ENCODE peak calls at places on chromosomes 11 and 22, in four cellular contexts. One of them, this sample, is unnamed.

GRCh38 chr11:16833026-16833425 is 94.6 kb downstream of the C11orf58 start:
- DNase-seq in body of pancreas: no peak
- DNase-seq in K562: no peak
- DNase-seq in stomach: no peak
- DNase-seq in this sample: no peak

GRCh38 chr11:17991799-17992433 is 20.9 kb downstream of the SERGEF start:
- DNase-seq in body of pancreas: peak
- DNase-seq in stomach: peak
- DNase-seq in K562: peak
- DNase-seq in this sample: no peak

GRCh38 chr11:97574976-97575665 is 1185.3 kb downstream of the JRKL start:
- DNase-seq in stomach: no peak
- DNase-seq in body of pancreas: no peak
- DNase-seq in K562: no peak
- DNase-seq in this sample: no peak

GRCh38 chr11:80733776-80734175 is 1292.9 kb upstream of the TENM4 start:
- DNase-seq in body of pancreas: no peak
- DNase-seq in stomach: no peak
- DNase-seq in K562: no peak
- DNase-seq in this sample: no peak

GRCh38 chr22:40177738-40178416 is at the start of gene TNRC6B:
- DNase-seq in K562: peak
- DNase-seq in body of pancreas: peak
- DNase-seq in stomach: peak
- DNase-seq in this sample: peak

GRCh38 chr11:118406599-118407166 is 5.3 kb downstream of the ATP5MG start:
- DNase-seq in K562: no peak
- DNase-seq in body of pancreas: peak
- DNase-seq in stomach: no peak
- DNase-seq in this sample: no peak

GRCh38 chr11:18705651-18706281 is 7.2 kb downstream of the TMEM86A start:
- DNase-seq in K562: no peak
- DNase-seq in stomach: peak
- DNase-seq in body of pancreas: peak
- DNase-seq in this sample: no peak

GRCh38 chr22:39967996-39968968 is 8.1 kb downstream of the TMA7B start:
- DNase-seq in body of pancreas: peak
- DNase-seq in stomach: no peak
- DNase-seq in K562: no peak
- DNase-seq in this sample: no peak

GRCh38 chr22:49724893-49725489 is 102.7 kb downstream of the BRD1 start:
- DNase-seq in K562: peak
- DNase-seq in body of pancreas: peak
- DNase-seq in stomach: peak
- DNase-seq in this sample: peak

GRCh38 chr11:121613724-121614123 is 161.0 kb upstream of the SORL1-AS1 start:
- DNase-seq in K562: no peak
- DNase-seq in stomach: no peak
- DNase-seq in body of pancreas: no peak
- DNase-seq in this sample: no peak

GRCh38 chr11:72720047-72720446 is 32.2 kb downstream of the ARAP1 start:
- DNase-seq in K562: no peak
- DNase-seq in stomach: no peak
- DNase-seq in body of pancreas: no peak
- DNase-seq in this sample: no peak

GRCh38 chr11:118935381-118935780 is 9.7 kb upstream of the BCL9L start:
- DNase-seq in K562: no peak
- DNase-seq in stomach: no peak
- DNase-seq in body of pancreas: no peak
- DNase-seq in this sample: no peak

GRCh38 chr11:124285610-124286344 is 28.0 kb downstream of the OR8D1 start:
- DNase-seq in stomach: no peak
- DNase-seq in body of pancreas: no peak
- DNase-seq in K562: no peak
- DNase-seq in this sample: no peak

GRCh38 chr11:17164361-17165246 is 43.2 kb downstream of the PIK3C2A start:
- DNase-seq in body of pancreas: no peak
- DNase-seq in K562: no peak
- DNase-seq in stomach: no peak
- DNase-seq in this sample: no peak

GRCh38 chr22:17381237-17381913 is 12.1 kb downstream of the CECR2 start:
- DNase-seq in body of pancreas: no peak
- DNase-seq in K562: no peak
- DNase-seq in stomach: no peak
- DNase-seq in this sample: no peak

GRCh38 chr11:12249590-12250260 is 127.6 kb upstream of the PARVA start:
- DNase-seq in K562: no peak
- DNase-seq in stomach: peak
- DNase-seq in body of pancreas: peak
- DNase-seq in this sample: no peak

GRCh38 chr11:27926981-27927481 is 180.9 kb downstream of the KIF18A start:
- DNase-seq in stomach: no peak
- DNase-seq in K562: no peak
- DNase-seq in body of pancreas: no peak
- DNase-seq in this sample: peak

GRCh38 chr11:13277719-13278619 is at the start of gene BMAL1:
- DNase-seq in stomach: peak
- DNase-seq in body of pancreas: peak
- DNase-seq in K562: no peak
- DNase-seq in this sample: peak

GRCh38 chr11:14411818-14412217 is 52.8 kb upstream of the RRAS2 start:
- DNase-seq in K562: no peak
- DNase-seq in body of pancreas: peak
- DNase-seq in stomach: no peak
- DNase-seq in this sample: no peak

GRCh38 chr22:44393066-44393465 is 80.3 kb upstream of the SHISAL1 start:
- DNase-seq in body of pancreas: peak
- DNase-seq in K562: no peak
- DNase-seq in stomach: no peak
- DNase-seq in this sample: no peak

GRCh38 chr11:17012712-17013547 is 1.3 kb downstream of the PLEKHA7 start:
- DNase-seq in K562: no peak
- DNase-seq in body of pancreas: peak
- DNase-seq in stomach: peak
- DNase-seq in this sample: peak

GRCh38 chr11:17384002-17384511 is 4.4 kb downstream of the KCNJ11 start:
- DNase-seq in stomach: peak
- DNase-seq in body of pancreas: peak
- DNase-seq in K562: peak
- DNase-seq in this sample: no peak

GRCh38 chr22:46076651-46077339 is 73.5 kb upstream of the PPARA start:
- DNase-seq in K562: no peak
- DNase-seq in stomach: peak
- DNase-seq in body of pancreas: peak
- DNase-seq in this sample: no peak

GRCh38 chr11:83044958-83045712 is 26.6 kb downstream of the RAB30 start:
- DNase-seq in stomach: no peak
- DNase-seq in K562: no peak
- DNase-seq in body of pancreas: no peak
- DNase-seq in this sample: peak

GRCh38 chr11:119920666-119921065 is 191.7 kb upstream of the NECTIN1 start:
- DNase-seq in stomach: no peak
- DNase-seq in K562: no peak
- DNase-seq in body of pancreas: no peak
- DNase-seq in this sample: no peak

GRCh38 chr22:44325718-44326548 is 13.2 kb upstream of the SHISAL1 start:
- DNase-seq in K562: no peak
- DNase-seq in body of pancreas: no peak
- DNase-seq in stomach: no peak
- DNase-seq in this sample: no peak

GRCh38 chr22:41359376-41359775 is 22.4 kb upstream of the TEF start:
- DNase-seq in K562: no peak
- DNase-seq in stomach: no peak
- DNase-seq in body of pancreas: no peak
- DNase-seq in this sample: no peak

GRCh38 chr22:32764330-32765116 is 37.0 kb upstream of the TIMP3 start:
- DNase-seq in body of pancreas: peak
- DNase-seq in K562: no peak
- DNase-seq in stomach: no peak
- DNase-seq in this sample: no peak

GRCh38 chr11:68373810-68374501 is 61.6 kb downstream of the LRP5 start:
- DNase-seq in body of pancreas: peak
- DNase-seq in stomach: peak
- DNase-seq in K562: no peak
- DNase-seq in this sample: no peak

GRCh38 chr11:63243533-63243932 is at the start of gene SLC22A25:
- DNase-seq in body of pancreas: no peak
- DNase-seq in K562: no peak
- DNase-seq in stomach: no peak
- DNase-seq in this sample: peak

GRCh38 chr11:128503231-128503991 is 83.9 kb downstream of the ETS1 start:
- DNase-seq in K562: no peak
- DNase-seq in body of pancreas: no peak
- DNase-seq in stomach: no peak
- DNase-seq in this sample: no peak

GRCh38 chr22:27827586-27828213 is 26.1 kb upstream of the MN1 start:
- DNase-seq in body of pancreas: no peak
- DNase-seq in K562: no peak
- DNase-seq in stomach: no peak
- DNase-seq in this sample: no peak
- TF ChIP-seq POLR2A in body of pancreas: no peak
- TF ChIP-seq POLR2A in K562: no peak
- TF ChIP-seq POLR2A in stomach: no peak
- TF ChIP-seq POLR2A in this sample: no peak

GRCh38 chr22:29375436-29376076 is 12.8 kb downstream of the AP1B1 start:
- DNase-seq in body of pancreas: no peak
- DNase-seq in K562: no peak
- DNase-seq in stomach: no peak
- DNase-seq in this sample: no peak
- TF ChIP-seq POLR2A in body of pancreas: no peak
- TF ChIP-seq POLR2A in K562: no peak
- TF ChIP-seq POLR2A in stomach: no peak
- TF ChIP-seq POLR2A in this sample: no peak

GRCh38 chr22:19848298-19849224 is 6.1 kb downstream of the GNB1L start:
- DNase-seq in body of pancreas: peak
- DNase-seq in stomach: peak
- DNase-seq in K562: peak
- DNase-seq in this sample: peak
- TF ChIP-seq POLR2A in body of pancreas: no peak
- TF ChIP-seq POLR2A in stomach: no peak
- TF ChIP-seq POLR2A in K562: no peak
- TF ChIP-seq POLR2A in this sample: no peak

GRCh38 chr11:66591175-66591574 is 1.7 kb downstream of the CCDC87 start:
- DNase-seq in K562: no peak
- DNase-seq in body of pancreas: no peak
- DNase-seq in stomach: no peak
- DNase-seq in this sample: no peak

GRCh38 chr11:66593650-66594049 is 665 bp downstream of the CCS start:
- DNase-seq in body of pancreas: no peak
- DNase-seq in stomach: no peak
- DNase-seq in K562: no peak
- DNase-seq in this sample: no peak

GRCh38 chr11:66592457-66593302 is at the start of the genes CCDC87 and CCS:
- DNase-seq in K562: peak
- DNase-seq in stomach: peak
- DNase-seq in body of pancreas: peak
- DNase-seq in this sample: peak

GRCh38 chr11:66595245-66595904 is 2.4 kb downstream of the CCS start:
- DNase-seq in body of pancreas: peak
- DNase-seq in K562: peak
- DNase-seq in stomach: peak
- DNase-seq in this sample: no peak

DNA sequence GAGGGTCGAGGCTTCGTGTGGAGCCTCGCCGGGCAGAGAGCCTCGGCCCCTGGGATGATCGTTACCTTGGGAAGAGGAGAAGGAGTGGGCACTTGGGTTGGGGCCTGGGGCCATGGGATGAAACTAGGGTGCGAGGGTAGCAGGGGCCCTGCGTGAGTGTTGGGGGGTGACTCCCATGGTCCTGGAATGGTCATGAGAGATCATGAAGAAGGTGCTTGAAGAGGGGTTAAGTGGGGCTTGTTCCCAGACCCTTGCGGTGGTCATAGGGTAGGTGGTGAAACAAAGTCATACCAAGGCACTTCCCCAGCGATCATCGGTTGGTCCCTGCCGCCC is 284 bp downstream of the CCS start:
- DNase-seq in K562: no peak
- DNase-seq in body of pancreas: peak
- DNase-seq in stomach: no peak
- DNase-seq in this sample: no peak
- TF ChIP-seq POLR2A in K562: no peak
- TF ChIP-seq POLR2A in body of pancreas: no peak
- TF ChIP-seq POLR2A in stomach: no peak
- TF ChIP-seq POLR2A in this sample: no peak

DNA sequence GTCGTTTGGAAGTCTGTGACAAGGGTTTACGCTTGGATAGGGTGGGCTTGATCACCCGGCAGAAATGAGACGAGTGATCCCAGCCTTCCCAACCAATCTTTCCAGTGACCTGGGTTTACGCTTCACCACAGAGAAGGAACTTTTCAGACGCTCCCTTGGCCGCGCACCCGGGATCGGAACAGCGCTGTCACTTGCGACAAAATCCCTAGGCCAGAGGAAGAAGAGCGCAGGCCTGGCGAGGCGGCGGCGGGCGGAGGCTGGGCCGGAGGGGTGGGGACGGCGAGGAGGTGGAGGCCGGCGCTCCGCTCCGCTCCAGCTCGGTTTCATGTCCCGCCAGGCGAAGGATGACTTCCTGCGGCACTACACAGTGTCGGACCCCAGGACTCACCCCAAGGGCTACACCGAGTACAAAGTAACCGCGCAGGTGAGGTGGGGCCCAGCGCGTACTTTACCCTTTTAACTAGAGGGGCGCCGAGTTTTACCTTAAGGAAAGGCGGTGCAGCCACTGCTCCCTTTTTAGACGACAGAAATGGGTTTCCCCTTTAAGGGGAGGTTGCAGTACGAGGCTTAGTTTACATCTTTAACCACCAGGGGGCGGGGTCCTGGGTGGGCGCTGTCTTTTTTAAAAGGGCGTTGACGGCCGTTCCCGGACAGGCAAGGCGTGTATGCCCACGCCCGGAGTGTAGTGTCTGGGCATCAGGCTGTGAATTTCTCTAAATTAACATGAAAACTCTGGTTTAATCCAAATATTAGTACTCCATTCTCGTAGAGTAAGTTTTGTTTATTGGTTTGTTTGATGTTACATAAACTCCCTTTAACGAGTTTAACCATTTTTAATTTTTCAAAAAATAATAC is at the start of gene SNX15:
- DNase-seq in stomach: peak
- DNase-seq in body of pancreas: peak
- DNase-seq in K562: peak
- DNase-seq in this sample: peak
- TF ChIP-seq POLR2A in stomach: no peak
- TF ChIP-seq POLR2A in body of pancreas: peak
- TF ChIP-seq POLR2A in K562: peak
- TF ChIP-seq POLR2A in this sample: peak

GRCh38 chr11:106463796-106464201 is 386.3 kb downstream of the AASDHPPT start:
- DNase-seq in stomach: no peak
- DNase-seq in body of pancreas: no peak
- DNase-seq in K562: no peak
- DNase-seq in this sample: no peak
- TF ChIP-seq POLR2A in stomach: no peak
- TF ChIP-seq POLR2A in body of pancreas: no peak
- TF ChIP-seq POLR2A in K562: no peak
- TF ChIP-seq POLR2A in this sample: no peak

This sample was measured in H54.